ENCODE peak calls at places on chromosomes 4 and X, in seven cellular contexts. U, J, V, C, G, D and Y are unnamed samples.

GRCh38 chr4:16827762-16828724 is 70.4 kb downstream of the LDB2 start:
- DNase-seq in U (peak; percentile 24), J (no peak), V (no peak), C (no peak), G (no peak), D (no peak), Y (no peak)

GRCh38 chr4:9762823-9763475 is 18.5 kb upstream of the DRD5 start:
- DNase-seq in U (peak; percentile 80), J (peak; percentile 72), V (peak; percentile 62), C (peak; percentile 51), G (no peak), D (peak; percentile 17), Y (peak; percentile 37)

GRCh38 chr4:169117591-169118081 is 107.6 kb upstream of the CBR4 start:
- DNase-seq in U (peak; percentile 39), J (peak; percentile 95), V (peak; percentile 66), C (no peak), G (no peak), D (no peak), Y (no peak)

GRCh38 chrX:33357606-33358005 is 146.3 kb upstream of the DMD start:
- DNase-seq in U (no peak), J (no peak), V (no peak), C (no peak), G (no peak), D (no peak), Y (no peak)

GRCh38 chr4:108172780-108173598 is 4.3 kb upstream of the LEF1 start:
- DNase-seq in U (peak; percentile 37), J (peak; percentile 27), V (no peak), C (peak; percentile 54), G (no peak), D (peak; percentile 3), Y (no peak)

GRCh38 chrX:40550069-40550468 is 30.7 kb upstream of the ATP6AP2 start:
- DNase-seq in U (no peak), J (no peak), V (no peak), C (no peak), G (no peak), D (no peak), Y (no peak)

GRCh38 chr4:19659131-19659530 is 592.6 kb upstream of the SLIT2 start:
- DNase-seq in U (no peak), J (no peak), V (no peak), C (no peak), G (no peak), D (no peak), Y (no peak)

GRCh38 chr4:7699040-7699439 is 240.6 kb downstream of the AFAP1 start:
- DNase-seq in U (no peak), J (peak; percentile 95), V (peak; percentile 23), C (no peak), G (no peak), D (no peak), Y (no peak)

GRCh38 chr4:66097271-66097670 is 427.0 kb upstream of the EPHA5 start:
- DNase-seq in U (no peak), J (no peak), V (no peak), C (no peak), G (no peak), D (no peak), Y (no peak)

GRCh38 chr4:183398298-183399129 is 45.9 kb upstream of the CDKN2AIP start:
- DNase-seq in U (peak; percentile 79), J (peak; percentile 79), V (peak; percentile 62), C (peak; percentile 74), G (peak; percentile 37), D (peak; percentile 41), Y (no peak)

GRCh38 chr4:130025701-130026100 is 929.7 kb downstream of the C4orf33 start:
- DNase-seq in U (no peak), J (no peak), V (no peak), C (no peak), G (no peak), D (no peak), Y (no peak)

GRCh38 chr4:140926672-140927071 is 170.5 kb upstream of the TBC1D9 start:
- DNase-seq in U (no peak), J (peak; percentile 94), V (no peak), C (no peak), G (no peak), D (no peak), Y (no peak)

GRCh38 chr4:119050501-119051090 is 85.0 kb upstream of the MYOZ2 start:
- DNase-seq in U (no peak), J (no peak), V (no peak), C (no peak), G (no peak), D (no peak), Y (no peak)

GRCh38 chrX:99522450-99522849 is 887.6 kb downstream of the PCDH19 start:
- DNase-seq in U (no peak), J (no peak), V (no peak), C (no peak), G (no peak), D (no peak), Y (no peak)